ENCODE peak calls at places on chromosome 5, in four cellular contexts. W, Z, Y and O are unnamed samples.

GRCh38 chr5:132737982-132738770 is 830 bp upstream of the KIF3A start:
- DNase-seq in Z (no peak), Y (no peak), W (no peak), O (no peak)

GRCh38 chr5:173394701-173395100 is 66.5 kb upstream of the STC2 start:
- DNase-seq in Y (no peak), W (no peak), Z (no peak), O (no peak)

GRCh38 chr5:77398896-77399295 is 93.2 kb downstream of the WDR41 start:
- DNase-seq in Y (no peak), Z (no peak), W (no peak), O (no peak)

GRCh38 chr5:34778451-34778850 is 60.5 kb upstream of the TTC23L start:
- DNase-seq in W (no peak), Z (no peak), Y (no peak), O (no peak)

GRCh38 chr5:139789845-139790189 is 5.8 kb upstream of the PSD2 start:
- DNase-seq in W (no peak), Y (no peak), Z (no peak), O (no peak)

GRCh38 chr5:125081101-125081500 is 334.7 kb upstream of the ZNF608 start:
- DNase-seq in Z (no peak), W (no peak), Y (no peak), O (no peak)

GRCh38 chr5:66113160-66113559 is 30.9 kb upstream of the SREK1 start:
- DNase-seq in W (no peak), Y (no peak), Z (no peak), O (no peak)

GRCh38 chr5:134140530-134141201 is 26.2 kb downstream of the TCF7 start:
- DNase-seq in W (peak; percentile 48), Y (peak; percentile 67), Z (peak; percentile 63), O (peak; percentile 41)

GRCh38 chr5:2147504-2148311 is 265.0 kb upstream of the IRX4 start:
- DNase-seq in Z (no peak), Y (no peak), W (no peak), O (no peak)

GRCh38 chr5:172913117-172913850 is 45.9 kb upstream of the RPL26L1 start:
- DNase-seq in W (no peak), Y (no peak), Z (no peak), O (no peak)

GRCh38 chr5:28374492-28374934 is 1336.1 kb upstream of the CDH9 start:
- DNase-seq in Y (no peak), Z (no peak), W (no peak), O (no peak)

GRCh38 chr5:123476696-123477095 is 35.3 kb upstream of the CSNK1G3 start:
- DNase-seq in W (no peak), Z (no peak), Y (no peak), O (no peak)

GRCh38 chr5:59188415-59189225 is 605.7 kb downstream of the RAB3C start:
- DNase-seq in Y (peak; percentile 38), W (peak; percentile 65), Z (peak; percentile 51), O (no peak)

GRCh38 chr5:79109527-79110492 is 1.8 kb upstream of the BHMT start:
- DNase-seq in W (no peak), Z (peak; percentile 67), Y (peak; percentile 16), O (no peak)

GRCh38 chr5:6604341-6604740 is 28.5 kb downstream of the NSUN2 start:
- DNase-seq in Z (no peak), Y (no peak), W (no peak), O (no peak)

GRCh38 chr5:10262995-10263394 is 12.9 kb downstream of the CCT5 start:
- DNase-seq in Z (no peak), Y (no peak), W (no peak), O (no peak)

GRCh38 chr5:73321757-73322452 is 126.7 kb downstream of the FOXD1 start:
- DNase-seq in Y (no peak), Z (no peak), W (no peak), O (peak; percentile 78)

GRCh38 chr5:170159947-170160346 is 54.2 kb downstream of the FOXI1 start:
- DNase-seq in Y (no peak), Z (no peak), W (no peak), O (no peak)

GRCh38 chr5:56815657-56816545 is 552 bp downstream of the MAP3K1 start:
- DNase-seq in W (peak; percentile 33), Z (peak; percentile 70), Y (peak; percentile 16), O (no peak)

GRCh38 chr5:56817306-56817986 is 2.1 kb downstream of the MAP3K1 start:
- DNase-seq in Y (no peak), W (no peak), Z (no peak), O (no peak)

GRCh38 chr5:56819027-56819881 is 3.9 kb downstream of the MAP3K1 start:
- DNase-seq in Z (no peak), W (no peak), Y (no peak), O (no peak)

GRCh38 chr5:56816546-56817081 is 1.3 kb downstream of the MAP3K1 start:
- DNase-seq in Z (peak; percentile 80), W (peak; percentile 50), Y (peak; percentile 56), O (no peak)

DNA sequence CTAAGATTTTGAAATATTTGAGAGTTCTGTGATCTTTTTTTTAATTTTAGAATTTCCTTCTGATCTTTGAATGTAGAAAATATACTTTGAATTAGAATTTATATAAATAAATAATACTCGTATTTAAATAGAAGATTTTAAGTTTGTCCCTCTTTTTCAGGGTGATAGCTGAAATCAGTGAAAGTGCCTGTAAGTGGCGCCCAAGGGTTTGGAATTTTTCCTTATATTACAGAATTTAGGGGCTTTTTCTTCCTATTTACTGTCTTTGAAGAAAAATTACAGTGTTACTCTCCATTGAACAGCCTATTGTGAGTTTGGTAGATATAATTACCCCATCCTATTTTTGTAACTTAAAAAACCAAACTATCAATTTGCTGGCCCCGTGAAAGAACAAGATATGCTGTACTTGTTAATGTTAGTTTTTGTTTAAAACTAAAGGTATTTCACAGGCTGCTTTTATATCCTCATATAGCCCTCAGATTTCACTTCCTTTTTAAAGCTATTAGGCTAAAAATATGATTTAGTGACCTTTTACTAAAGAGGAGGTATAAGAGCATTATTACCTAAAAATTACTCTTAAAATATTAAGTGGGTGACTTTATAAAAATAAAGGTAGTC is 3.2 kb downstream of the MAP3K1 start:
- DNase-seq in W (no peak), Z (no peak), Y (no peak), O (no peak)
- TF ChIP-seq CTCF in W (no peak), Z (no peak), Y (no peak), O (peak; percentile 47)

DNA sequence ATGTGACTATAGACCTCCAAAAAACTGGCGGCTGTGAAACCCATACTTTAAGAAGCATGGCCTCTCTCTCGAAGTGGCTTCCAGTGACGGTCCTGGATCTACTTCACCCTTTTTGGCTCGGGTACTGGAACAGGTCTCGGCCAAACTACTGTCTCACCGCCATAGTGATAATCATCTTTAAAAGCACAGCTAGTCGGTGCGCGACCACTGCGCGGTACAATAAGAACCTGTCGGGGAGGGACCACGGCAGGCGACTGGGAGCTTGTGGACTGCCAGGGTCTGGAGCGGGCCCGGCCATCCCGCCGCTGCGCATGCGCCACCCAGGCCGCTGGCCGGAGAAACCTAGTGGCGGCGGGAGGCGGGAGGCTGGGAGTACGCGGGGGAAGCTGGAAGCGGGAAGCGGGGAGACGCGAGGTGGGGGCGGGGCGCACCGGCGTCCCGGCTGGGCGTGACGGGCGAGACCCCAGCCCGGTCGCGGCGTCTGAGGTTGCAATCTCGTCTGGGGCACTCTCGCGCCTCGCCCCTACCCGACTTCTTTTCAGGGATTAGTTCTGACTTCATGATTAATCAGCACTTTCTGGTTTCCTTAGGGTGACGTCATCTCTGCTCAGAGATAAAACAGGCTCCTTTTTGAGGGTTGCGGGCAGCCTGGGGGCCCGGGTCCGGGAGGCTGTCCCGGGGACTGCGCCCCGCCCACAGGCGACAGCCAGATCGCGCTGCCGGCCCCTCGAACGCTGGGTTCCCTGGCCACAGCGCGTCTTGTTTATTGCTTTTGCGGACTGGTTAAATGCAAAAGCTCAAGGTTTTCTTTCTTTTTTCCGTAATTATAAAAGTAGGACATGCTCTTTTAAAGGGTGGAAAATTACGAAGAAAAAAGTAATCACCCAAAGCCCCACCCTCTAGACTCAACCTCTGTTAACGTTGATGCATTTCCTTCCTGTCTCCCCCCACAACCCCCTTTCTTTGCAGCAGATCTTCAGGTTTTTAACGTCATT is 266.8 kb downstream of the CWC27 start:
- DNase-seq in Y (peak; percentile 54), Z (peak; percentile 90), W (peak; percentile 85), O (peak; percentile 71)
- TF ChIP-seq CTCF in Y (no peak), Z (no peak), W (peak; percentile 13), O (no peak)

GRCh38 chr5:37355161-37355560 is 15.7 kb downstream of the NUP155 start:
- DNase-seq in Z (no peak), W (no peak), Y (no peak), O (no peak)
- TF ChIP-seq CTCF in Z (no peak), W (no peak), Y (no peak), O (no peak)

GRCh38 chr5:176619203-176619568 is 9.2 kb upstream of the GPRIN1 start:
- DNase-seq in W (no peak), Y (no peak), Z (peak; percentile 90), O (peak; percentile 70)
- TF ChIP-seq CTCF in W (no peak), Y (no peak), Z (peak; percentile 18), O (peak; percentile 59)

DNA sequence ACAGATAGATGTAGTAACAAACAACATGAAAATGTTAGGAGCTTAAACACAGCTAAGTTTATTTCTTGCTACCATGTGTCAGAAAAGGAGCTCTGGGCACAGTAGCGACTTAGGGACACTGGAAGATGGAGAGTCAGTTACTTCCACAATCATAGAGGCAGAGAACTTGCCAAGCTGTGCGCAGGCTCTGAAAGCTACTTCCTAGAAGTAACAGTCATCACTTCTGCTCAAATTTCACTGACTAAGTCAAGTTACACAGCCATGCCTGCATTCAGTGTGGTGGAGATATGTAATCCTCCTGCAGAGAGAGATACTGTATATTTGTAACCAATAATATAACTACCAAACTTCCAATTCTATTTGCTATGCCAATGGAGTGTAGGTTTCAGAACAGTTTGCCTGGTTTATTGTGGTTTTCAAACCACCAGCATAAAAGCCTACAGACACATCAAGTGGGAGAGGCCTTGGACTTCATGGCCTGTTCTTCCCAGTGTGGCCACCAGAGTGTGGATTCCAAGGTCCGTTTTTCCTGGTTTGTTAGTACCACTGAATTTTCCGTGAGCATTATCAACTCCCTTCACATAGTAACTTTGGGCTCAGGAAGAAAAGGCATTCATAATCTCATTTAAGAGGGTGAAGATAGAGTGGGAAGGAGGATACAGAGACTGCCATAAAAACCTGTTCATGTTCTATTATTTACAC is 268.1 kb downstream of the PJA2 start:
- DNase-seq in Y (no peak), Z (no peak), W (peak; percentile 21), O (no peak)
- TF ChIP-seq CTCF in Y (no peak), Z (no peak), W (no peak), O (peak; percentile 35)

GRCh38 chr5:179804599-179804947 is 2.1 kb downstream of the MGAT4B start:
- DNase-seq in Y (no peak), Z (no peak), W (no peak), O (no peak)

GRCh38 chr5:179803651-179804598 is 2.7 kb downstream of the MGAT4B start:
- DNase-seq in Y (peak; percentile 94), Z (peak; percentile 55), W (no peak), O (no peak)

GRCh38 chr5:179806250-179807045 is at the start of gene MGAT4B:
- DNase-seq in Y (peak; percentile 68), Z (peak; percentile 96), W (peak; percentile 71), O (no peak)

GRCh38 chr5:179805070-179805528 is 1.6 kb downstream of the MGAT4B start:
- DNase-seq in Z (peak; percentile 33), W (no peak), Y (peak; percentile 31), O (no peak)

GRCh38 chr5:179805529-179806249 is 977 bp downstream of the MGAT4B start:
- DNase-seq in Z (peak; percentile 88), W (no peak), Y (peak; percentile 45), O (no peak)
- TF ChIP-seq CTCF in Z (no peak), W (no peak), Y (no peak), O (no peak)

GRCh38 chr5:51378778-51379652 is 4.2 kb upstream of the ISL1 start:
- DNase-seq in Y (no peak), W (no peak), Z (no peak), O (no peak)
- TF ChIP-seq CTCF in Y (no peak), W (no peak), Z (no peak), O (no peak)